ENCODE peak calls at places on chromosomes 2 and 18, in five cellular contexts. One of them, this sample, is unnamed.

GRCh38 chr18:10301831-10302483 is 152.5 kb upstream of the APCDD1 start:
- DNase-seq in prostate gland: no peak
- DNase-seq in heart left ventricle: no peak
- DNase-seq in cardiac fibroblast: no peak
- DNase-seq in astrocyte of the spinal cord: no peak
- DNase-seq in this sample: no peak

GRCh38 chr2:157107877-157108276 is 149.6 kb upstream of the GALNT5 start:
- DNase-seq in prostate gland: no peak
- DNase-seq in heart left ventricle: no peak
- DNase-seq in cardiac fibroblast: peak
- DNase-seq in astrocyte of the spinal cord: peak
- DNase-seq in this sample: peak

GRCh38 chr2:35199298-35199697 is 1156.3 kb upstream of the CRIM1 start:
- DNase-seq in prostate gland: no peak
- DNase-seq in heart left ventricle: no peak
- DNase-seq in cardiac fibroblast: no peak
- DNase-seq in astrocyte of the spinal cord: no peak
- DNase-seq in this sample: no peak

GRCh38 chr2:134189009-134189717 is 64.7 kb upstream of the MGAT5 start:
- DNase-seq in prostate gland: no peak
- DNase-seq in heart left ventricle: no peak
- DNase-seq in cardiac fibroblast: peak
- DNase-seq in astrocyte of the spinal cord: peak
- DNase-seq in this sample: peak

GRCh38 chr18:12659904-12660605 is 2.1 kb upstream of the SPIRE1 start:
- DNase-seq in prostate gland: peak
- DNase-seq in heart left ventricle: no peak
- DNase-seq in cardiac fibroblast: peak
- DNase-seq in astrocyte of the spinal cord: peak
- DNase-seq in this sample: peak

GRCh38 chr2:144357623-144358400 is 162.1 kb downstream of the ZEB2 start:
- DNase-seq in prostate gland: no peak
- DNase-seq in heart left ventricle: no peak
- DNase-seq in cardiac fibroblast: peak
- DNase-seq in astrocyte of the spinal cord: peak
- DNase-seq in this sample: peak

GRCh38 chr2:65256088-65256487 is 28.5 kb downstream of the ACTR2 start:
- DNase-seq in prostate gland: no peak
- DNase-seq in heart left ventricle: no peak
- DNase-seq in cardiac fibroblast: no peak
- DNase-seq in astrocyte of the spinal cord: no peak
- DNase-seq in this sample: no peak

GRCh38 chr2:241546771-241547498 is 11.6 kb upstream of the BOK start:
- DNase-seq in prostate gland: no peak
- DNase-seq in heart left ventricle: no peak
- DNase-seq in cardiac fibroblast: peak
- DNase-seq in astrocyte of the spinal cord: peak
- DNase-seq in this sample: peak

GRCh38 chr2:42809876-42810125 is 17.4 kb upstream of the HAAO start:
- DNase-seq in prostate gland: peak
- DNase-seq in heart left ventricle: peak
- DNase-seq in cardiac fibroblast: peak
- DNase-seq in astrocyte of the spinal cord: no peak
- DNase-seq in this sample: peak

GRCh38 chr18:75799449-75800330 is 372.2 kb upstream of the SMIM21 start:
- DNase-seq in prostate gland: no peak
- DNase-seq in heart left ventricle: no peak
- DNase-seq in cardiac fibroblast: no peak
- DNase-seq in astrocyte of the spinal cord: peak
- DNase-seq in this sample: no peak

GRCh38 chr2:20674974-20675679 is 8.2 kb downstream of the GDF7 start:
- DNase-seq in prostate gland: no peak
- DNase-seq in heart left ventricle: peak
- DNase-seq in cardiac fibroblast: peak
- DNase-seq in astrocyte of the spinal cord: peak
- DNase-seq in this sample: peak

GRCh38 chr18:51520676-51521180 is 323.2 kb upstream of the MEX3C start:
- DNase-seq in prostate gland: no peak
- DNase-seq in heart left ventricle: no peak
- DNase-seq in cardiac fibroblast: no peak
- DNase-seq in astrocyte of the spinal cord: no peak
- DNase-seq in this sample: no peak
- H3K4me3 ChIP-seq in prostate gland: no peak
- H3K4me3 ChIP-seq in heart left ventricle: no peak
- H3K4me3 ChIP-seq in cardiac fibroblast: no peak
- H3K4me3 ChIP-seq in astrocyte of the spinal cord: no peak
- H3K4me3 ChIP-seq in this sample: no peak

GRCh38 chr2:58299123-58299522 is 58.0 kb upstream of the FANCL start:
- DNase-seq in prostate gland: no peak
- DNase-seq in heart left ventricle: no peak
- DNase-seq in cardiac fibroblast: no peak
- DNase-seq in astrocyte of the spinal cord: no peak
- DNase-seq in this sample: no peak
- TF ChIP-seq CTCF in prostate gland: no peak
- TF ChIP-seq CTCF in heart left ventricle: no peak
- TF ChIP-seq CTCF in cardiac fibroblast: no peak
- TF ChIP-seq CTCF in astrocyte of the spinal cord: no peak
- TF ChIP-seq CTCF in this sample: no peak

DNA sequence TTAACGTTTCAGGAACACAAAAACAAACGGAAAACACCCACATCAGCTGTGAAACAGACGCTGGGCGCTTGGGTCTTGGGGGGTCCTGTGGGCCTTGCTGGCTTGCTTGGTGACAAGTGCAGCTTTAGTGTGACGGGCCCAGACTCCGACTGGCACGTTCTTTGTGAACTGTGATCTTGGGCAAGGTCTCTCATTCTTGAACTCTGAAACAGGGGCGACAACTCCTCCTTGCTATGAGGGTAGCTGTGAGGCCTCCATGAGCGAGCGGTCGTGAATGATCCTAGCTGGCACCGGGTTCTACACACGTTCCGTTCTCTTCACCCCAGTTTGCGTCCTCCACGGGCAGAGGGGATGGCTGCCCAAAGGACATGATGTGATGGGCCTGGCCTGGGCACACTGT is 8.7 kb upstream of the COLEC11 start:
- DNase-seq in prostate gland: no peak
- DNase-seq in heart left ventricle: no peak
- DNase-seq in cardiac fibroblast: no peak
- DNase-seq in astrocyte of the spinal cord: no peak
- DNase-seq in this sample: no peak
- H3K4me3 ChIP-seq in prostate gland: no peak
- H3K4me3 ChIP-seq in heart left ventricle: peak
- H3K4me3 ChIP-seq in cardiac fibroblast: no peak
- H3K4me3 ChIP-seq in astrocyte of the spinal cord: no peak
- H3K4me3 ChIP-seq in this sample: no peak

GRCh38 chr2:181738074-181738473 is 57.8 kb upstream of the NEUROD1 start:
- DNase-seq in prostate gland: no peak
- DNase-seq in heart left ventricle: no peak
- DNase-seq in cardiac fibroblast: peak
- DNase-seq in astrocyte of the spinal cord: peak
- DNase-seq in this sample: peak
- TF ChIP-seq CTCF in prostate gland: no peak
- TF ChIP-seq CTCF in heart left ventricle: no peak
- TF ChIP-seq CTCF in cardiac fibroblast: peak
- TF ChIP-seq CTCF in astrocyte of the spinal cord: peak
- TF ChIP-seq CTCF in this sample: no peak

GRCh38 chr18:39802648-39803229 is 2152.3 kb upstream of the PIK3C3 start:
- DNase-seq in prostate gland: no peak
- DNase-seq in heart left ventricle: no peak
- DNase-seq in cardiac fibroblast: no peak
- DNase-seq in astrocyte of the spinal cord: no peak
- DNase-seq in this sample: no peak
- H3K4me3 ChIP-seq in prostate gland: no peak
- H3K4me3 ChIP-seq in heart left ventricle: no peak
- H3K4me3 ChIP-seq in cardiac fibroblast: no peak
- H3K4me3 ChIP-seq in astrocyte of the spinal cord: no peak
- H3K4me3 ChIP-seq in this sample: no peak

DNA sequence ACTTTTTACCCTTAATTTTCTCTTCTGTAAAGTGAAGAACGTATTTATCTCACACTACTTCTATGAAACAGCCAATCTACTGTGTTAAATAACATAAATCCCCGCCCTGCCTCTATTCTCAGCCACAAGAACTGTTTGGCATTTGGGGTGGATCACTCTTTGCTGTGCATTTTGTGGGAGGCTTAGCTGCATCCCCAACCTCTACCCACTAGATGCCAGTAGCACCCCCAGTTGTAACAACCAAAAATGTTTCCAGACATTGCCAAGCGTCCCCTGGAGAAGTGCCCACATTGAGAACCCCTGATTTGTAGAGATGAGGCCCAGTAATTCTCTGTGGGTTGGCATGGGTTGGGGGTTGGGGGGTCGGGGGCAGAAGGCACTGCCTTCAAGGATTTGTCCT is 94.7 kb upstream of the BOD1L2 start:
- DNase-seq in prostate gland: no peak
- DNase-seq in heart left ventricle: no peak
- DNase-seq in cardiac fibroblast: no peak
- DNase-seq in astrocyte of the spinal cord: no peak
- DNase-seq in this sample: no peak
- TF ChIP-seq CTCF in prostate gland: no peak
- TF ChIP-seq CTCF in heart left ventricle: no peak
- TF ChIP-seq CTCF in cardiac fibroblast: no peak
- TF ChIP-seq CTCF in astrocyte of the spinal cord: no peak
- TF ChIP-seq CTCF in this sample: no peak